ENCODE peak calls at places on chromosome 11, in four cellular contexts. Z is A549, W is GM12878, O is K562. B is an unnamed sample.

GRCh38 chr11:134252539-134253188 is 488 bp downstream of the THYN1 start:
- DNase-seq in Z (no peak), O (no peak), W (no peak), B (peak)

GRCh38 chr11:47002366-47002765 is 65.8 kb downstream of the CSTPP1 start:
- DNase-seq in Z (no peak), O (no peak), W (no peak), B (no peak)

GRCh38 chr11:88626216-88626615 is 288.7 kb upstream of the CTSC start:
- DNase-seq in O (no peak), Z (no peak), W (no peak), B (peak)

GRCh38 chr11:68038718-68039525 is at the start of gene TCIRG1:
- DNase-seq in O (peak), W (peak), Z (peak), B (peak)

GRCh38 chr11:119489087-119489486 is 66.1 kb upstream of the THY1 start:
- DNase-seq in Z (no peak), O (no peak), W (no peak), B (no peak)

GRCh38 chr11:69707156-69707555 is 3.3 kb upstream of the FGF19 start:
- DNase-seq in W (no peak), O (peak), Z (no peak), B (no peak)

GRCh38 chr11:20088368-20089260 is 71.7 kb downstream of the DBX1 start:
- DNase-seq in O (no peak), W (no peak), Z (no peak), B (peak)

GRCh38 chr11:18321622-18321990 is 334 bp downstream of the HPS5 start:
- DNase-seq in Z (no peak), O (no peak), W (no peak), B (no peak)

GRCh38 chr11:106723071-106723470 is 295.2 kb downstream of the GUCY1A2 start:
- DNase-seq in Z (no peak), W (no peak), O (no peak), B (no peak)

GRCh38 chr11:130124096-130124495 is 35.5 kb upstream of the ST14 start:
- DNase-seq in Z (peak), W (no peak), O (no peak), B (peak)

GRCh38 chr11:1116104-1116503 is 41.4 kb downstream of the MUC2 start:
- DNase-seq in O (no peak), W (no peak), Z (no peak), B (no peak)

GRCh38 chr11:45354976-45355705 is 69.0 kb upstream of the SYT13 start:
- DNase-seq in Z (peak), W (no peak), O (peak), B (peak)

GRCh38 chr11:4713241-4713640 is 8.7 kb downstream of the MMP26 start:
- DNase-seq in W (no peak), O (no peak), Z (no peak), B (peak)

GRCh38 chr11:70210051-70210501 is 7.0 kb downstream of the FADD start:
- DNase-seq in W (no peak), O (no peak), Z (no peak), B (peak)

GRCh38 chr11:9459573-9460321 is 1.1 kb upstream of the ZNF143 start:
- DNase-seq in W (no peak), Z (peak), O (no peak), B (peak)

GRCh38 chr11:134537296-134537695 is 125.3 kb upstream of the B3GAT1 start:
- DNase-seq in O (no peak), W (no peak), Z (no peak), B (no peak)

GRCh38 chr11:101030015-101030414 is 99.6 kb downstream of the PGR start:
- DNase-seq in O (no peak), Z (no peak), W (no peak), B (no peak)

GRCh38 chr11:30811226-30811625 is 225.1 kb upstream of the MPPED2 start:
- DNase-seq in Z (no peak), W (no peak), O (no peak), B (no peak)

GRCh38 chr11:37914859-37915258 is 1316.8 kb upstream of the RAG2 start:
- DNase-seq in O (no peak), W (no peak), Z (no peak), B (no peak)

GRCh38 chr11:131977854-131978253 is 607.4 kb downstream of the NTM start:
- DNase-seq in W (no peak), Z (no peak), O (no peak), B (peak)

GRCh38 chr11:106306942-106307341 is 229.5 kb downstream of the AASDHPPT start:
- DNase-seq in Z (peak), O (no peak), W (no peak), B (no peak)

GRCh38 chr11:128405693-128406364 is 181.5 kb downstream of the ETS1 start:
- DNase-seq in W (no peak), O (no peak), Z (no peak), B (no peak)

GRCh38 chr11:67606150-67606476 is 623 bp upstream of the NDUFV1 start:
- DNase-seq in Z (no peak), O (no peak), W (no peak), B (peak)

GRCh38 chr11:78651136-78651775 is 76.6 kb upstream of the NARS2 start:
- DNase-seq in W (no peak), O (no peak), Z (no peak), B (peak)

GRCh38 chr11:100861221-100861620 is 174.1 kb downstream of the ARHGAP42 start:
- DNase-seq in Z (peak), O (no peak), W (no peak), B (no peak)

GRCh38 chr11:15725246-15725645 is 610.5 kb downstream of the INSC start:
- DNase-seq in O (no peak), Z (no peak), W (no peak), B (no peak)

GRCh38 chr11:16787035-16787744 is 48.7 kb downstream of the C11orf58 start:
- DNase-seq in Z (no peak), O (no peak), W (no peak), B (peak)

GRCh38 chr11:18617688-18618340 is 16.3 kb downstream of the SPTY2D1 start:
- DNase-seq in O (no peak), W (peak), Z (no peak), B (peak)

GRCh38 chr11:133552938-133553337 is 20.6 kb upstream of the OPCML start:
- DNase-seq in Z (no peak), O (no peak), W (no peak), B (no peak)

GRCh38 chr11:34327804-34328631 is 29.8 kb downstream of the ABTB2 start:
- DNase-seq in O (no peak), Z (no peak), W (no peak), B (peak)

GRCh38 chr11:11786234-11786633 is 55.5 kb upstream of the USP47 start:
- DNase-seq in Z (no peak), W (no peak), O (no peak), B (no peak)

GRCh38 chr11:95923441-95923729 is 522 bp downstream of the MTMR2 start:
- DNase-seq in Z (no peak), W (no peak), O (no peak), B (no peak)

GRCh38 chr11:122656631-122657101 is 1.1 kb downstream of the UBASH3B start:
- DNase-seq in Z (peak), W (no peak), O (no peak), B (peak)

DNA sequence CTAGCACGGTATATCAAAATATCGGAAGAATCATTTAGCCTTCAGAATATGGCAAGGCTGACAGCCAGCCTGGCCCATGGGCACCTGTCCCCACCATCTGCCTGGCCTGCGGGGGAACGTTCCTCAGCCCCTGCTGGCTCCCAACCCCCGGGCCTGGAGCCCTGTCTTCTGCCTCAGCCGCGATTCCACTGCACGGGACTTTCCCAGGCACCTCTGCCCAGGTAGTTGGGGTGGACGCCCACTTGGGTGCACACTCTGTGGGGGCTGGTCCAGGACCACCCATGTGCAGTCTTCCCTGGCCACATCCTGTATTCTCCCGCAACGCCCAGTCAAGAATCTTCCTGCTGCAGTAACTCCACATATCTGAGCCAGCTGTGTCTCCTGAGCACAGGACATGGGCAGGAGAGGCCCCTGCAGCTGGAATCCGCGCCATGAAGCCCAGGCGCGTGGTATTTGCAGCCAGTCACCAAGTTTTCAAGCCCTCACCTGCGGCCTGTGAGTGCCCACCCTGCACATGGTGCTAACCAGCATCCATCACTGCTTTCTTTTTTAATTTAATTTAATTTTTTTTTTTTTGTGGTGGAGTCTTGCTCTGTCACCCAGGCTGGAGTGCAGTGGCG is 77.9 kb downstream of the KCNQ1 start:
- DNase-seq in W (no peak), Z (no peak), O (no peak), B (no peak)
- TF ChIP-seq ELK1 in W (no peak), Z (no peak), O (no peak), B (no peak)

GRCh38 chr11:7592706-7593105 is 78.9 kb downstream of the PPFIBP2 start:
- DNase-seq in Z (no peak), W (no peak), O (no peak), B (peak)
- H3K4me2 ChIP-seq in Z (no peak), W (no peak), O (no peak), B (no peak)

GRCh38 chr11:64875369-64876225 is 2.8 kb downstream of the EHD1 start:
- DNase-seq in O (no peak), Z (no peak), W (no peak), B (no peak)
- TF ChIP-seq CTCF in O (no peak), Z (no peak), W (no peak), B (no peak)

DNA sequence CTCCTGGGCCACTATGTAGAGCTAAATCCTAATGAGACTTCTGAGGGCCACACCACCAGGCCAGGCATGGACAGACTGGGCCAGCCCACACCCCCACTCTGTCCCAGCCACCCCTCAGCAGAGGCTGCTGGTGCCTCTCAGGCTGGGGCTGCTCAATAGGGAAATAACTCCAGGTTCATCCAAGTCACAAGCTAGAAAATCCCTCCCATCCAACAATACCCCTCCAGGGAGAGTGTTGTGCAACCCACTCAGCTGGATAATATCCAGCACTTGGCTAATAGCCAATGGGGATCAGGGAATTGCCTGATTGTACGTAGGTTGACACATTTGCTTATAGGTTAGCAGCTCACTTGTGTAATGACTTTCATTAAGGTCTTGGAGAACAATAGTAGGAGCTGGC is 64.1 kb upstream of the WNT11 start:
- DNase-seq in Z (no peak), O (no peak), W (no peak), B (no peak)
- TF ChIP-seq ELK1 in Z (no peak), O (no peak), W (no peak), B (no peak)

GRCh38 chr11:125998267-125998666 is 52.4 kb downstream of the VSIG10L2 start:
- DNase-seq in O (no peak), W (no peak), Z (no peak), B (no peak)

GRCh38 chr11:125992893-125993292 is 47.0 kb downstream of the VSIG10L2 start:
- DNase-seq in Z (no peak), W (no peak), O (no peak), B (no peak)

GRCh38 chr11:125999234-125999880 is 53.5 kb downstream of the VSIG10L2 start:
- DNase-seq in Z (no peak), W (no peak), O (no peak), B (no peak)

GRCh38 chr11:125994509-125994908 is 48.7 kb downstream of the VSIG10L2 start:
- DNase-seq in O (no peak), Z (no peak), W (no peak), B (no peak)

DNA sequence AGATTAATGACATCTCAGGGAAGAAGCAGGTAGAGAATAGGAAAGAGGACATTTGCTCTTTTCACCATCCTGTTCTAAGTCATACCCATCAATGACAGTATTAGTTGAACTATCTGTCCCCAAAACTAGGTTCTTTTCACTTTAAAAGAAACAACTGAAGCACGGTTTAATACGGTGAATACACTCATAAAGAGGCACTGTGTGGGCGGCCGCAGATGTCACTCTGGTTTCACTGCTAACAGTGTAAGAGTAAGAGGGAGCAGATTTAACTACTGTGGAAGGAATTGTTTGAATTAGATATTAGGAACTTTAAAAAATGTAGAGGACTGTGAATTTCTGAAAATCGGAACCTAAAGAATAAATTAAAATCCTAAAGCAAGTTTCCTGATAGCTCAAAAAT is 49.5 kb downstream of the VSIG10L2 start:
- DNase-seq in O (no peak), W (no peak), Z (no peak), B (no peak)
- H3K4me2 ChIP-seq in O (no peak), W (peak), Z (no peak), B (no peak)

GRCh38 chr11:27907534-27907933 is 200.4 kb downstream of the KIF18A start:
- DNase-seq in O (no peak), Z (no peak), W (no peak), B (peak)

GRCh38 chr11:27910186-27910941 is 197.6 kb downstream of the KIF18A start:
- DNase-seq in O (no peak), W (no peak), Z (peak), B (peak)

GRCh38 chr11:27902981-27903624 is 202.8 kb upstream of the BDNF start:
- DNase-seq in W (no peak), O (no peak), Z (peak), B (peak)

GRCh38 chr11:27909386-27909785 is 198.6 kb downstream of the KIF18A start:
- DNase-seq in O (no peak), W (no peak), Z (no peak), B (no peak)

DNA sequence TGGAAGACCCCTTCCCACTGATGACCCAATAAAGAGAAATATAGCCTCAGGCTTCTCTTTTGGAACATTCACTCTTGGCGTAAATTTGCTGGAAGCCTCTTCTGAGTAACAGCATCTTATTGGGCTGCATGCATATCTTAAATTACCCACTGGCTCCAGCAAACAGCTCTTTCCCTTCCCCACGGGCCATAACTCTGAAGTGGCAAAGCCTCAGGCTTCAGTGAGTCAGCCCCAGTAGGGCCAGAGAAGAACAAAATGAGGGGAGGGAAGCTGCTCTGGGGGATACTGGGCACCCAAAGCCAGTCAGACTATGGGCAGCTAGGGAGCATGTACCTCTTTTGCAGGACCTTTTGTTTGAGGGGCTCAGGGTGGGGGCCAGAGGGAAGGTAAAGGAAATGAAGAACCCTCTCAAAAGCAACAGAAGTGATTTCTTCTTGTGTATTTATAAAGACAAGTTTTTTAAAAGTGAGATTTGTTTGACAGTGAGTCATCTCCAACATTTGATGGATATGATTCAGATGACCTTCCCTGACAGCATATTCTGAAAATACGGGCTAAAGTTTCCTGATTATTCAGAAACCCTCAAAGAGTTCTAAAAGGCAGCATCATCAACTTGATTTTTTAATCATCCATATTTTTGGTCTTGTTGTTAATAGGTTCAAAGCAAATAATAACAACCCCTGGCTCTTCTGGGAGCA is 203.4 kb downstream of the KIF18A start:
- DNase-seq in O (no peak), W (no peak), Z (peak), B (peak)
- TF ChIP-seq CTCF in O (no peak), W (no peak), Z (no peak), B (no peak)

GRCh38 chr11:61332823-61333637 is at the start of the genes DDB1 and TKFC:
- DNase-seq in O (peak), Z (peak), W (peak), B (peak)

GRCh38 chr11:61334434-61335354 is 1.7 kb downstream of the TKFC start:
- DNase-seq in O (no peak), W (no peak), Z (no peak), B (peak)

GRCh38 chr11:61331636-61332035 is 1.3 kb downstream of the DDB1 start:
- DNase-seq in W (no peak), Z (no peak), O (no peak), B (no peak)

GRCh38 chr11:61333638-61334433 is 808 bp downstream of the TKFC start:
- DNase-seq in Z (no peak), W (no peak), O (no peak), B (no peak)

DNA sequence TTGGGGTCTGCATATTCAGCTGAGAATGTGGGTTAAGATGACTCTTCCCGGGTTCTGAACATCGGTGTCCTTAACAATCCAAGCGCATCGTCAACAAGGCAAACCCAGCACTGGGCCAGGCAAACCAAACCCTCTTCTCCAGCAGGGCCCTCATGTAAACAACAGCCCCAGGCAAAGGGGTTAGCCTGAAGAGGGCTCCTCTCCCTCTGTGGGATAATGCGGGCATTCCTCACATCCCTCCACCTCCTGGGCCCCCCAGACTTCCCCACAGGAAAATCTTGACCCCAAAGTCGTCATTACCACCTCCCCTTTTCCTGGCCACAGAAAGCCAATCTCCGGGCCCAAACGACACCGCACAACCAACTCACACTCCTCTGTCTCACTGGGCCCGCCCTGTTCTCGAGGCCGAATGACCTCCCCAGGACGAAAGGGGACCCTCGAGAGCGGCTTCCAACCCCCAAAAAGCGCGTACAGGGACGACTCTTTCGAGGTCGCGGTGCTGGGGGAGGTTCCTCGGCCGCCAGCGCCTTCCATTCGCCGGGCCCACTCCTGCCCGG is 561 bp downstream of the DDB1 start:
- DNase-seq in Z (no peak), W (no peak), O (peak), B (peak)
- TF ChIP-seq ELK1 in Z (no peak), W (no peak), O (no peak), B (no peak)

GRCh38 chr11:66275396-66275795 is 2.6 kb upstream of the CNIH2 start:
- DNase-seq in O (no peak), W (no peak), Z (no peak), B (no peak)
- H3K4me2 ChIP-seq in O (no peak), W (no peak), Z (no peak), B (no peak)

DNA sequence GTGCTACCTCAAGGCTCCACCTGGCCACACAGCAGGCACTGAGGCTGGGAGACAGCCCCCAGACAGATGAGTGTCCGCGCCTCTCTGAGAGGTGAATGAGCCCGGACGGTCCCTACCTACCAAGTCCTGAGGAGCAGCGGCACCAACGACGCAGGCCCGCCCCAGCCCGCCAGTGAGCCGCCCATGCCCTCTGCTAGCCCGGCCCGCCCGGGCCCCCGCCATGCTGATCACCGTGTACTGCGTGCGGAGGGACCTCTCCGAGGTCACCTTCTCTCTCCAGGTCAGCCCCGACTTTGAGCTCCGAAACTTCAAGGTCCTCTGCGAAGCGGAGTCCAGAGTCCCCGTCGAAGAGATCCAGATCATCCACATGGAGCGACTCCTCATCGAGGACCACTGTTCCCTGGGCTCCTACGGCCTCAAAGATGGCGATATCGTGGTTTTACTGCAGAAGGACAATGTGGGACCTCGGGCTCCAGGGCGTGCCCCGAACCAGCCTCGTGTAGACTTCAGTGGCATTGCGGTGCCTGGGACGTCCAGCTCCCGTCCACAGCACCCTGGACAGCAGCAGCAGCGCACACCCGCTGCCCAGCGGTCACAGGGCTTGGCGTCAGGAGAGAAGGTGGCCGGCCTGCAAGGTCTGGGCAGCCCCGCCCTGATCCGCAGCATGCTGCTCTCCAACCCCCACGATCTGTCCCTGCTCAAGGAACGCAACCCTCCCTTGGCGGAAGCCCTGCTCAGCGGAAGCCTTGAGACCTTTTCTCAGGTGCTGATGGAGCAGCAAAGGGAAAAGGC is at the start of gene DDI1:
- DNase-seq in Z (no peak), W (no peak), O (peak), B (no peak)
- TF ChIP-seq CTCF in Z (no peak), W (no peak), O (no peak), B (no peak)

B was measured in IMR-90.